ENCODE peak calls at places on chromosomes 16 and 17, in six cellular contexts. One of them, this sample, is unnamed.

GRCh38 chr17:80029235-80029974 is 6.3 kb downstream of the TBC1D16 start:
- DNase-seq in sigmoid colon: peak
- DNase-seq in epithelial cell of esophagus: peak
- DNase-seq in left ventricle myocardium inferior: peak
- DNase-seq in uterus: peak
- DNase-seq in neural crest cell: no peak
- DNase-seq in this sample: no peak

GRCh38 chr17:63431618-63431938 is 14.5 kb downstream of the CYB561 start:
- DNase-seq in epithelial cell of esophagus: no peak
- DNase-seq in left ventricle myocardium inferior: no peak
- DNase-seq in neural crest cell: no peak
- DNase-seq in uterus: no peak
- DNase-seq in sigmoid colon: no peak
- DNase-seq in this sample: no peak

GRCh38 chr17:49029841-49030240 is 32.7 kb downstream of the IGF2BP1 start:
- DNase-seq in sigmoid colon: no peak
- DNase-seq in neural crest cell: no peak
- DNase-seq in left ventricle myocardium inferior: no peak
- DNase-seq in epithelial cell of esophagus: no peak
- DNase-seq in uterus: no peak
- DNase-seq in this sample: no peak

GRCh38 chr16:30605148-30605547 is 5.0 kb downstream of the ZNF689 start:
- DNase-seq in neural crest cell: no peak
- DNase-seq in uterus: no peak
- DNase-seq in left ventricle myocardium inferior: no peak
- DNase-seq in sigmoid colon: no peak
- DNase-seq in epithelial cell of esophagus: no peak
- DNase-seq in this sample: no peak

GRCh38 chr17:15298176-15298575 is 33.0 kb upstream of the PMP22 start:
- DNase-seq in sigmoid colon: no peak
- DNase-seq in neural crest cell: no peak
- DNase-seq in uterus: no peak
- DNase-seq in left ventricle myocardium inferior: no peak
- DNase-seq in epithelial cell of esophagus: peak
- DNase-seq in this sample: no peak

GRCh38 chr17:28271431-28271830 is 47.6 kb upstream of the TMEM97 start:
- DNase-seq in sigmoid colon: no peak
- DNase-seq in neural crest cell: no peak
- DNase-seq in uterus: no peak
- DNase-seq in left ventricle myocardium inferior: no peak
- DNase-seq in epithelial cell of esophagus: no peak
- DNase-seq in this sample: no peak

GRCh38 chr17:61467416-61468262 is 15.4 kb downstream of the TBX4 start:
- DNase-seq in neural crest cell: peak
- DNase-seq in left ventricle myocardium inferior: peak
- DNase-seq in sigmoid colon: peak
- DNase-seq in uterus: no peak
- DNase-seq in epithelial cell of esophagus: peak
- DNase-seq in this sample: no peak

GRCh38 chr16:77246160-77246559 is 47.0 kb downstream of the SYCE1L start:
- DNase-seq in epithelial cell of esophagus: no peak
- DNase-seq in neural crest cell: no peak
- DNase-seq in uterus: no peak
- DNase-seq in left ventricle myocardium inferior: no peak
- DNase-seq in sigmoid colon: no peak
- DNase-seq in this sample: no peak

GRCh38 chr17:26782153-26782552 is 511.8 kb upstream of the WSB1 start:
- DNase-seq in neural crest cell: no peak
- DNase-seq in epithelial cell of esophagus: no peak
- DNase-seq in uterus: no peak
- DNase-seq in sigmoid colon: peak
- DNase-seq in left ventricle myocardium inferior: no peak
- DNase-seq in this sample: no peak

GRCh38 chr16:85975421-85976100 is 76.6 kb downstream of the IRF8 start:
- DNase-seq in left ventricle myocardium inferior: no peak
- DNase-seq in epithelial cell of esophagus: no peak
- DNase-seq in neural crest cell: no peak
- DNase-seq in sigmoid colon: no peak
- DNase-seq in uterus: no peak
- DNase-seq in this sample: no peak

GRCh38 chr17:17900615-17901520 is 64.1 kb upstream of the SREBF1 start:
- DNase-seq in uterus: peak
- DNase-seq in epithelial cell of esophagus: peak
- DNase-seq in sigmoid colon: peak
- DNase-seq in neural crest cell: no peak
- DNase-seq in left ventricle myocardium inferior: peak
- DNase-seq in this sample: no peak

GRCh38 chr17:37818689-37819088 is 73.8 kb upstream of the HNF1B start:
- DNase-seq in neural crest cell: no peak
- DNase-seq in sigmoid colon: no peak
- DNase-seq in epithelial cell of esophagus: peak
- DNase-seq in uterus: no peak
- DNase-seq in left ventricle myocardium inferior: no peak
- DNase-seq in this sample: no peak

GRCh38 chr16:27811881-27812280 is 251.6 kb downstream of the GSG1L start:
- DNase-seq in neural crest cell: no peak
- DNase-seq in epithelial cell of esophagus: no peak
- DNase-seq in uterus: no peak
- DNase-seq in left ventricle myocardium inferior: no peak
- DNase-seq in sigmoid colon: peak
- DNase-seq in this sample: no peak

GRCh38 chr17:21524211-21524591 is 148.0 kb downstream of the KCNJ12 start:
- DNase-seq in left ventricle myocardium inferior: no peak
- DNase-seq in sigmoid colon: no peak
- DNase-seq in neural crest cell: no peak
- DNase-seq in epithelial cell of esophagus: no peak
- DNase-seq in uterus: no peak
- DNase-seq in this sample: no peak

GRCh38 chr17:28086519-28086918 is 44.0 kb downstream of the NLK start:
- DNase-seq in sigmoid colon: no peak
- DNase-seq in epithelial cell of esophagus: peak
- DNase-seq in left ventricle myocardium inferior: no peak
- DNase-seq in uterus: no peak
- DNase-seq in neural crest cell: no peak
- DNase-seq in this sample: no peak

GRCh38 chr16:12120331-12120981 is 143.9 kb downstream of the SNX29 start:
- DNase-seq in neural crest cell: no peak
- DNase-seq in left ventricle myocardium inferior: peak
- DNase-seq in epithelial cell of esophagus: no peak
- DNase-seq in sigmoid colon: peak
- DNase-seq in uterus: no peak
- DNase-seq in this sample: no peak

GRCh38 chr17:45077643-45078042 is 16.5 kb downstream of the NMT1 start:
- DNase-seq in epithelial cell of esophagus: no peak
- DNase-seq in sigmoid colon: no peak
- DNase-seq in uterus: no peak
- DNase-seq in neural crest cell: no peak
- DNase-seq in left ventricle myocardium inferior: no peak
- DNase-seq in this sample: no peak

GRCh38 chr16:65111306-65111705 is 10.6 kb downstream of the CDH11 start:
- DNase-seq in epithelial cell of esophagus: no peak
- DNase-seq in left ventricle myocardium inferior: no peak
- DNase-seq in neural crest cell: no peak
- DNase-seq in uterus: no peak
- DNase-seq in sigmoid colon: no peak
- DNase-seq in this sample: no peak

GRCh38 chr17:15446036-15446435 is 21.4 kb downstream of the CDRT4 start:
- DNase-seq in epithelial cell of esophagus: no peak
- DNase-seq in sigmoid colon: peak
- DNase-seq in uterus: no peak
- DNase-seq in left ventricle myocardium inferior: no peak
- DNase-seq in neural crest cell: no peak
- DNase-seq in this sample: no peak

GRCh38 chr16:81261049-81261648 is 22.7 kb downstream of the BCO1 start:
- DNase-seq in sigmoid colon: no peak
- DNase-seq in neural crest cell: no peak
- DNase-seq in epithelial cell of esophagus: peak
- DNase-seq in uterus: no peak
- DNase-seq in left ventricle myocardium inferior: no peak
- DNase-seq in this sample: no peak

GRCh38 chr16:84765606-84766580 is 53.9 kb upstream of the CRISPLD2 start:
- DNase-seq in epithelial cell of esophagus: no peak
- DNase-seq in left ventricle myocardium inferior: no peak
- DNase-seq in sigmoid colon: peak
- DNase-seq in uterus: no peak
- DNase-seq in neural crest cell: no peak
- DNase-seq in this sample: no peak

GRCh38 chr17:19336938-19337711 is 25.4 kb downstream of the B9D1 start:
- DNase-seq in epithelial cell of esophagus: no peak
- DNase-seq in left ventricle myocardium inferior: peak
- DNase-seq in uterus: peak
- DNase-seq in neural crest cell: no peak
- DNase-seq in sigmoid colon: peak
- DNase-seq in this sample: no peak
- TF ChIP-seq CTCF in epithelial cell of esophagus: no peak
- TF ChIP-seq CTCF in left ventricle myocardium inferior: peak
- TF ChIP-seq CTCF in uterus: peak
- TF ChIP-seq CTCF in neural crest cell: no peak
- TF ChIP-seq CTCF in sigmoid colon: no peak
- TF ChIP-seq CTCF in this sample: no peak

GRCh38 chr16:68751160-68751559 is 14.1 kb downstream of the CDH1 start:
- DNase-seq in left ventricle myocardium inferior: no peak
- DNase-seq in neural crest cell: no peak
- DNase-seq in uterus: no peak
- DNase-seq in sigmoid colon: no peak
- DNase-seq in epithelial cell of esophagus: no peak
- DNase-seq in this sample: no peak

GRCh38 chr16:68752602-68753001 is 15.5 kb downstream of the CDH1 start:
- DNase-seq in epithelial cell of esophagus: peak
- DNase-seq in neural crest cell: no peak
- DNase-seq in uterus: no peak
- DNase-seq in sigmoid colon: no peak
- DNase-seq in left ventricle myocardium inferior: no peak
- DNase-seq in this sample: no peak

GRCh38 chr16:68746951-68747350 is 9.9 kb downstream of the CDH1 start:
- DNase-seq in uterus: no peak
- DNase-seq in sigmoid colon: no peak
- DNase-seq in left ventricle myocardium inferior: no peak
- DNase-seq in neural crest cell: no peak
- DNase-seq in epithelial cell of esophagus: no peak
- DNase-seq in this sample: no peak

GRCh38 chr16:68750243-68750642 is 13.2 kb downstream of the CDH1 start:
- DNase-seq in epithelial cell of esophagus: no peak
- DNase-seq in left ventricle myocardium inferior: no peak
- DNase-seq in sigmoid colon: no peak
- DNase-seq in uterus: no peak
- DNase-seq in neural crest cell: no peak
- DNase-seq in this sample: no peak

DNA sequence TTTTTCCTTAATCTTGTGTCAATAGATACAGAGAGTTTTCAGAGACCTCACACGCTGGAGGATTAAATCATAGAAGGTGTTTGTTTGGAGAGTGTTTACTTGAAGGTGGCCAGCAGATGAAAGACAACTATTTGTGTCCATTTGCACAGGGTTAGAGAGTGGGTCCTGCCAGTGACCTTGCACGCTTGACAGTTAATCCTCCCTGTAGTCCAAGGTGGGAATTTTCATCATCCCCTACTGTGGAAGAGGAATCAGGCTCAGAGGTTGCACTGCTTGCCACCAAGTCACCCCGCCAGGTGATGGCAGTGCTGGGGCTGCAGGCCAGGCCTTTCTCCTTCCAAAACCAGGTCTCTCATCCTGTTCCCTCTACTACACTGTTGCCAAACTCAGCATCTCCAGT is 12.3 kb downstream of the CDH1 start:
- DNase-seq in neural crest cell: no peak
- DNase-seq in uterus: no peak
- DNase-seq in left ventricle myocardium inferior: no peak
- DNase-seq in epithelial cell of esophagus: no peak
- DNase-seq in sigmoid colon: no peak
- DNase-seq in this sample: no peak
- TF ChIP-seq CTCF in neural crest cell: no peak
- TF ChIP-seq CTCF in uterus: no peak
- TF ChIP-seq CTCF in left ventricle myocardium inferior: no peak
- TF ChIP-seq CTCF in epithelial cell of esophagus: peak
- TF ChIP-seq CTCF in sigmoid colon: no peak
- TF ChIP-seq CTCF in this sample: no peak

DNA sequence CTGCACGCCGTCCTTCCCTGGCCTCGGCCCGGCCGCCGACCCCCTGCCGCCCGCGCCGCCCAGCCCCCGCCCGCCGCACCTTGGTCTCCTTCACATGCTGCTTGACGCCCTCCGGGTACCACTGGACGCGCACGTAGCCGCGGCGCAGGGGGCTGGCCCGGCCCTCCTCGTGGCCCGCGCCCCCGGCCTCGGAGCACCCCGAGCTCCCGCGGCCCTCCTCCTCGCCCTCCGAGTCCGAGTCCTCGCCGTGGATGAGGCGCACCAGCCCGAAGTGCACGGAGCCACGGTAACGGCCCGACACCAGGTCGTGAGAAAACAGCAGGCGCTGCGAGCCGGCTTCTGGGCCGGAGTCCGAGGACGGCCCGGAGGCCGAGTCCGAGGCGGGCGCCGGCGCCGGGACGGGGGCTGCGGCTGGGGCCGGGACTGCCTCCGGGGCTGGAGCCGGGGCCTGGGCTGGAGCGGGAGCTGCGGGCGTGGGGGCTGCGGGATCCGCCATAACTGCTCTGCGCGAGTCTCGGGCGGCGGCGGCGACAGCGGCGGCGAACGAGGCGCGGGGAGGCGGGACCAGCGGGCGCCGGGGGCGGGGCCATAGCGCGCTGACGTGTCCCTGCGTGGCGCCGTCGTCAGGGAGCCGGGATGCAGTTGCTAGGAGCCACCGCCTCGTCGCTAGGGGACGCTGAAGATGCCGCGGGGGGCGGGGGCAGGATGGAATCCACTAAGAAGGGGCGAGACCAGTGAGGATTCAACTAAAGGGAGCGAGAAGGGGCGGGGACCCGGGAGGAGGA is at the start of gene UBE2O:
- DNase-seq in epithelial cell of esophagus: peak
- DNase-seq in sigmoid colon: peak
- DNase-seq in uterus: peak
- DNase-seq in neural crest cell: peak
- DNase-seq in left ventricle myocardium inferior: peak
- DNase-seq in this sample: peak
- TF ChIP-seq CTCF in epithelial cell of esophagus: peak
- TF ChIP-seq CTCF in sigmoid colon: peak
- TF ChIP-seq CTCF in uterus: peak
- TF ChIP-seq CTCF in neural crest cell: peak
- TF ChIP-seq CTCF in left ventricle myocardium inferior: peak
- TF ChIP-seq CTCF in this sample: peak

DNA sequence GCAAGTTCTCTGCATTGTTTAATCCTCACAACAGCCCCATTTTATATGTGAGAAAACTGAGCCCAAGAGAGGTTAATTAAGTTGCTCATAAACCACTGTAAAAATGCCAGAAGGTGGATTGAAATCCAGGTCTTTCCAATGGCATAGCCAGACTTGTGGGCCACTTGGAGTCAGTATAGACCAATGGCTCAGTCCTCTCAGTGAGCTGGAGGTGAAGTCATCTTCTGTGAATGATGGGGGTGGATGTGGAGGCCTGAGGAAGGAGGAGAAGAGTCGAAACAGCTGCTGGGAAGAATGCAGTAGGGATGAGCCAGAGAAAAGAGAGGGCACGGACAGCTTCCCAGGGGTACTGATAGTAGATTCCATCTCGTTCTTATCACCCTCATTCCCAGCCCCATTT is 213.4 kb downstream of the SOX9 start:
- DNase-seq in neural crest cell: no peak
- DNase-seq in left ventricle myocardium inferior: no peak
- DNase-seq in epithelial cell of esophagus: peak
- DNase-seq in sigmoid colon: no peak
- DNase-seq in uterus: no peak
- DNase-seq in this sample: no peak
- TF ChIP-seq CTCF in neural crest cell: no peak
- TF ChIP-seq CTCF in left ventricle myocardium inferior: no peak
- TF ChIP-seq CTCF in epithelial cell of esophagus: no peak
- TF ChIP-seq CTCF in sigmoid colon: no peak
- TF ChIP-seq CTCF in uterus: no peak
- TF ChIP-seq CTCF in this sample: no peak